ENCODE peak calls at places on chromosomes 12 and 14, in five cellular contexts. O, M, Q, P and S are unnamed samples.

GRCh38 chr12:65756956-65757511 is 67.2 kb upstream of the HMGA2 start:
- DNase-seq in M (no peak), Q (no peak), P (no peak), O (no peak), S (no peak)

GRCh38 chr12:130401703-130402102 is 64.0 kb downstream of the PIWIL1 start:
- DNase-seq in M (no peak), O (no peak), Q (no peak), P (no peak), S (no peak)

GRCh38 chr14:85024931-85025330 is 505.0 kb upstream of the FLRT2 start:
- DNase-seq in P (peak), O (no peak), M (no peak), Q (no peak), S (no peak)

GRCh38 chr14:73814158-73814557 is 37.5 kb upstream of the PTGR2 start:
- DNase-seq in O (no peak), P (peak), M (no peak), Q (no peak), S (no peak)

GRCh38 chr14:54175298-54175942 is 218.8 kb upstream of the BMP4 start:
- DNase-seq in M (peak), Q (peak), O (peak), P (peak), S (peak)

GRCh38 chr14:80664576-80664975 is 277.0 kb downstream of the CEP128 start:
- DNase-seq in P (no peak), Q (peak), O (no peak), M (no peak), S (peak)

GRCh38 chr14:21749306-21749868 is 75.8 kb upstream of the OR4E1 start:
- DNase-seq in M (no peak), Q (no peak), P (no peak), O (no peak), S (no peak)

GRCh38 chr12:117126335-117126734 is 27.1 kb upstream of the TESC start:
- DNase-seq in Q (no peak), P (no peak), O (no peak), M (no peak), S (no peak)

GRCh38 chr12:56020437-56021189 is at the start of gene IKZF4:
- DNase-seq in Q (no peak), M (peak), P (no peak), O (no peak), S (no peak)

GRCh38 chr14:65156568-65157366 is 54.5 kb upstream of the MAX start:
- DNase-seq in O (no peak), P (peak), M (no peak), Q (peak), S (peak)

GRCh38 chr14:60651936-60652673 is 2.8 kb upstream of the SIX1 start:
- DNase-seq in Q (no peak), M (no peak), O (no peak), P (peak), S (no peak)

GRCh38 chr14:65637780-65638179 is 225.2 kb downstream of the FUT8 start:
- DNase-seq in O (peak), M (no peak), P (peak), Q (no peak), S (no peak)

GRCh38 chr14:33714527-33715222 is 236.2 kb downstream of the EGLN3 start:
- DNase-seq in M (no peak), Q (no peak), P (peak), O (no peak), S (peak)

GRCh38 chr12:22396253-22396652 is 61.7 kb upstream of the ST8SIA1 start:
- DNase-seq in O (no peak), Q (no peak), M (no peak), P (no peak), S (no peak)

GRCh38 chr12:94504386-94504785 is 44.7 kb upstream of the CEP83 start:
- DNase-seq in Q (no peak), P (no peak), O (no peak), M (no peak), S (no peak)

GRCh38 chr12:7750350-7750749 is 3.2 kb upstream of the CLEC4C start:
- DNase-seq in Q (no peak), O (no peak), P (no peak), M (no peak), S (no peak)

GRCh38 chr14:99554757-99555531 is 49.1 kb downstream of the CCDC85C start:
- DNase-seq in O (no peak), P (no peak), M (peak), Q (no peak), S (no peak)

GRCh38 chr12:47903151-47903611 is 1.6 kb downstream of the VDR start:
- DNase-seq in M (no peak), P (peak), Q (peak), O (no peak), S (peak)

GRCh38 chr14:78310263-78310662 is 140.1 kb downstream of the NRXN3 start:
- DNase-seq in O (no peak), M (no peak), P (no peak), Q (no peak), S (no peak)

GRCh38 chr14:89245802-89246201 is 171.2 kb downstream of the FOXN3 start:
- DNase-seq in Q (no peak), O (peak), M (no peak), P (no peak), S (no peak)

GRCh38 chr12:3600039-3600720 is 109.2 kb downstream of the PRMT8 start:
- DNase-seq in Q (no peak), M (no peak), O (peak), P (no peak), S (no peak)

GRCh38 chr14:24092110-24092959 is 1.8 kb upstream of the PCK2 start:
- DNase-seq in M (no peak), Q (no peak), O (no peak), P (no peak), S (no peak)

GRCh38 chr12:109167781-109168180 is 51.4 kb downstream of the ACACB start:
- DNase-seq in Q (no peak), M (no peak), P (no peak), O (no peak), S (no peak)

GRCh38 chr12:102513739-102514138 is 33.4 kb upstream of the IGF1 start:
- DNase-seq in M (no peak), Q (no peak), P (no peak), O (no peak), S (no peak)
- TF ChIP-seq CTCF in M (no peak), Q (peak), P (no peak), O (no peak), S (peak)

DNA sequence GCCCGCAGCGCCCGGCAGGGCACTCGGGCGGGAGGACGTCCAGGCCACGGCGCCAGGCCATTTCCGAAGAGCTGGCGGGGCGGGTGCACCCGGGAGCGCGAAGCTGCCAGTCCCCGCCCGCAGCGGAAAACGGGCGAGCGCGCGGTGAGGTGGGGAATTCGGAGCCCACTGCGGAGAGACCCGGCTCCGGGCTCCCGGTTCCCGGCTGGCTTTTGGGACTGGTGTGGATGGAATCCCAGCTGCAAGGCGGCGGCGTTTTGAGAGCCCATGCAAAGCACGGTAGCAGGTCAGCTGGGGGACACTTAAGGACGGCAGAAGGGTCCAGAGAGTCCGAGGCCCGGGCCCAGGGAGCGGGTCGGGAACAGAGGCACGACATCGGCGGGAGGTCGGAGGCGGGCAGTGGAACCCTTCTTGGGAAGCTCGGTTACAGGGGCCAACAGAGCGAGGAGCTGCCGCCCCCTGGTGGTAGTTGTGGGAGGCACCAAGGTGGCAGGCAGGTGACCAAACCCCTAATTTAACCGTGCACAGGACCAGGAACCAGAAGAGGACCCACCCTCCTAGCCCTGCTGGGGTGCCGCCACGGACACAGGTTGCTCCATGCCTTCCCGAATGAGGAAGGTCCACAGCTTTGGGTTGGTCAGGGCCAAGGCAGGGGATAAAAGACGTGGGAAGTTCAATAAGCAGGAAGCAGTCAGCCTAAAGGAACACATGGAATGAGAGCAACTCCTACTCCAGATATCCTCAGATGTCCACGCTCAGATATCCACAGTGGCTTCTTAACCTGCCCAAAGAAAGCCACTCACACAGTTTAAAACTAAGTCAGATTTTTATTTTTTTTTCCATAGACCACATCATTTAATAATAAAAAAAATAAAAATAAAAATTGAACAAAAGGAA is 685 bp upstream of the CDH24 start:
- DNase-seq in P (peak), M (peak), O (peak), Q (peak), S (peak)
- TF ChIP-seq CTCF in P (peak), M (peak), O (peak), Q (peak), S (peak)

GRCh38 chr12:131860472-131861260 is 32.5 kb downstream of the MMP17 start:
- DNase-seq in O (peak), Q (peak), P (peak), M (peak), S (peak)

GRCh38 chr12:131862994-131863710 is 31.3 kb upstream of the ULK1 start:
- DNase-seq in Q (no peak), O (peak), M (no peak), P (no peak), S (no peak)

GRCh38 chr12:131861261-131862083 is 33.0 kb upstream of the ULK1 start:
- DNase-seq in M (no peak), Q (no peak), P (no peak), O (no peak), S (no peak)

GRCh38 chr12:131862600-131862993 is 31.8 kb upstream of the ULK1 start:
- DNase-seq in P (no peak), Q (no peak), M (no peak), O (no peak), S (no peak)

GRCh38 chr12:131862084-131862441 is 32.4 kb upstream of the ULK1 start:
- DNase-seq in P (no peak), M (no peak), Q (no peak), O (no peak), S (no peak)
- TF ChIP-seq CTCF in P (no peak), M (no peak), Q (no peak), O (no peak), S (no peak)

DNA sequence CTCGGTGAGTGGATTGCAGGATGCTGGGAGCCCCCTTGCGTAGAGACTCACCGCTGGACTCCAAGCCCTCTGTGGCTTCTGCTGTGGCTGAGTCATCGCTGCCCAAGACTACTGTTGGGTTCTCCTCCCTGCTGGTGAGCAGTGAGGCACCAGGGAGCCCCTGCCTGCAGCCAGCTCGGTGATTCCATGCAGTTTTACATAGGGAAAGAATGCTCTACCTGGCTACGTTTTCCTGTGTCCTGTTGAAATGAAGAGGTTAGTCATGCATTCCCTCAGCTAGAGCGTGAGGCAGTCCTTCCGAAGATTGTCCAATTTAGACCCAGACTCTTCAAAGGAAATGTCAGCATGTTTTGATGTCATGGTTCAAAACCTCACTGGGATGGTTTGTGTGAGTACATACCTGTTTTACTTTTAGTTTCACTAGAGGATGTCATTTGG is 28.2 kb downstream of the TRAF3 start:
- DNase-seq in O (no peak), P (peak), Q (peak), M (no peak), S (peak)
- TF ChIP-seq CTCF in O (no peak), P (peak), Q (peak), M (no peak), S (no peak)

GRCh38 chr12:25401547-25402345 is 151.0 kb upstream of the KRAS start:
- DNase-seq in Q (no peak), M (no peak), P (no peak), O (no peak), S (no peak)

DNA sequence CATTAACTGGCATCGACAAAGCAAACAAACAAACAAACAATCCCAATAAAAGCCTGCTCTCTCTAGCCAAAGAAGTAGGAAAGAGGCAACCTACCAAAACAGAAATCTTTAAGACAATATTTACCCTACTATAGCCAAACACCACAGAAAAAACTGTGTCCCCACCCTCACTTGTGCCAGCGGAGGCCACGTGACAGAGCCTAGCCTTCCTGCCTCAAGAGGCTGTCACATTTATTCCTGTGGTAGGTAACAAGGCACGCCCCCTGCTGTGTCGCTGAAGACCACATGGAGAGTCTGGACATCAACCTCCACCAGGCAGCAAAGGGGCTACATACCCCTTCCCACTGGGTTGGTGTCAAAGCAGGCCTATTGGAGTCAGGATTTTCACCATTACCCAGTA is 148.1 kb downstream of the LMNTD1 start:
- DNase-seq in O (no peak), M (no peak), P (no peak), Q (no peak), S (no peak)
- TF ChIP-seq CTCF in O (no peak), M (no peak), P (no peak), Q (no peak), S (no peak)

GRCh38 chr12:28110329-28110728 is 79.9 kb upstream of the CCDC91 start:
- DNase-seq in M (no peak), P (no peak), Q (no peak), O (no peak), S (no peak)
- TF ChIP-seq CTCF in M (no peak), P (no peak), Q (no peak), O (no peak), S (peak)

GRCh38 chr12:53695148-53696138 is 19.6 kb upstream of the ATP5MC2 start:
- DNase-seq in M (peak), P (peak), O (peak), Q (peak), S (peak)
- TF ChIP-seq CTCF in M (no peak), P (peak), O (no peak), Q (peak), S (peak)

DNA sequence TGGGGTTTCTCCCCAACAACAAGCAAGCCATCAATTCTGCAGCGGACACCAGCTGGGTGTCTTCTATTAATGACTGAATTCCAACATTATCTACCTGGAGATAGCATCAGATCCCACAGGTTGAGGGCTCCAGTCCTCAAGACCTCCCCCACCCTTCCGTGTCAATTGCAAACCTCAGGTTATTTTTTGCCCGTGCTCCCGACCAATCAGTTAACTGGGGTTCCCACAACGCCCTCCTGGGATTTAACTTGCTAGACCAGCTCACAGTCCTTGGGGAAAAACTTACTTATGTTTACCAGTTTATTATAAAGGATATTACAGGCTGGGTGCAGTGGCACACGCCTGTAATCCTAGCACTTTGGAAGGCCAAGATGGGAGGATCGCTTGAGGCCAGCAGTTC is 9.7 kb downstream of the DICER1 start:
- DNase-seq in M (no peak), P (no peak), O (no peak), Q (no peak), S (no peak)
- TF ChIP-seq CTCF in M (no peak), P (no peak), O (no peak), Q (no peak), S (no peak)

DNA sequence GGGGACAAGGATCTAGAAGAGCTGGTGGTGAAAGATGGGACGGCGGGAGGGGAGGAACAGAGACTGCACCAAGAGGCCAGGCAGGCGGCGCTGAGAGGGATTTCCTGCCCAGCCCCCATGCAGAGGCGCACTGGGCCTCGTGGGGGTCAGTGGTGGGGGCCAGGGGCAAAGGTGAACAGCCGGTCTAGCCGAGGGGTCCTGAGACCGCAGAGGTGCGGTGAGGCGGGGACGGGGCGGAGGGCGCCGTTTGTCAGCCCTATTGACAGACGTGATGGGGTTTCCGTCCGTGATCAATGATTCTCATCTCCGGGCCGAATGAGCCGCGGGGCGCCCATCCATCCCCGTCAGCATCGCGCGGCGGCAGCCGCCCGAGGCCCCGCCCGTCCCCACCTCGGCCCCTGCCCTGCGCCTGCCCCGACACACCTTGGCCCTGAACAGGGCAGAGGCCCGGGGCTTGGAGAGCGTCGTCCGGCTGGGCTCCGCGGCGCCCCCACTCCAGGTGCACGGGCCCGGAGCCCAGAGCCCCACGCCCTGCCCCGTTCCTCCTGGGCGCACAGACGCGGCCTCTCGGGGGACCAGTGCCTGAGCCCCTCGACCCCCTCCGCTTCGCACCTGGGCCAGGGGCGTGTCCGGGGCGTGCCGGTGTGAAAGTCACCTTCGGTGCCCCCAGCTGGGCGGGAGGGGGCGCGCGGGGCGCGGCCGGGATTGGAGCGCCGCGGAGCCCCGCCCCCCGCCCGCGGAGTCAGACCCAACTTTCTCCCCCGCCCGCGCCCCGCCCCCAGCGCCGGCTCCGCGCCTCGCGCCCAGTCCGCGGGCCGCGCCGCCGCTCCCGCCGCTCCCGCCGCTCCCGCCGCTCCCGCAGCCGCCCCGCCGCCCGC is at the start of gene NXPH4:
- DNase-seq in Q (no peak), P (no peak), O (no peak), M (no peak), S (no peak)
- TF ChIP-seq CTCF in Q (no peak), P (no peak), O (no peak), M (no peak), S (no peak)

DNA sequence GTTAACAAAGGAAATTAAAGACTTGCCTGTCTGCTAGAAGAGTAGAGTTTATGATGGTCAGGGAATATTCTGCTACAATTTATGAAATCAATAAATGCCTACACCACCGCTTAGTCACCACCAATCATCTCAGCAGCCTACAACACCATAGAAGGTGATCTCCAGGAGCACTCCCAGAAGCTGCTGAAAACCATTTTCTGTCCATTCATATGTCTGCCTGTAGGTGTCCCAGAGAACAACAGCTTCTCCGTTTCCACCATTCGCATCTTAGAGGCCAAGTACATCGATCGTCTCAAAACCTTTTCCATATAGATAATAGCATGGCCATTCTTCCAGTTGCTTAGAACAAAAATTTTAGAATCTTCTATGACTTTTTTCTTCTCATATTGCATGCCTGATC is 303.4 kb downstream of the KCNC2 start:
- DNase-seq in Q (no peak), P (no peak), M (no peak), O (no peak), S (no peak)
- TF ChIP-seq CTCF in Q (peak), P (no peak), M (no peak), O (no peak), S (no peak)